ENCODE peak calls at places on chromosomes 2 and 18, in six cellular contexts. S is A549, J is GM23338, F is left lung, Q is left ventricle myocardium inferior, T is adrenal gland. X is an unnamed sample.

GRCh38 chr2:239559417-239560261 is 158.8 kb upstream of the HDAC4 start:
- DNase-seq in J (no peak), S (no peak), F (no peak), T (no peak), Q (no peak), X (no peak)

GRCh38 chr2:234447189-234447588 is 49.7 kb downstream of the ARL4C start:
- DNase-seq in J (no peak), F (no peak), T (no peak), Q (no peak), S (no peak), X (no peak)

GRCh38 chr18:26036635-26037034 is 53.8 kb downstream of the SS18 start:
- DNase-seq in S (no peak), T (no peak), J (no peak), Q (no peak), F (no peak), X (no peak)

GRCh38 chr18:48539406-48540328 is 836 bp downstream of the CTIF start:
- DNase-seq in T (peak; percentile 56), J (peak; percentile 75), S (peak; percentile 39), Q (peak; percentile 34), F (no peak), X (peak; percentile 65)

GRCh38 chr18:44568343-44568742 is 112.3 kb upstream of the SETBP1 start:
- DNase-seq in F (no peak), J (no peak), T (no peak), Q (no peak), S (no peak), X (no peak)

GRCh38 chr2:6421888-6422287 is 443.8 kb downstream of the CMPK2 start:
- DNase-seq in T (no peak), J (peak; percentile 1), F (no peak), S (no peak), Q (no peak), X (no peak)

GRCh38 chr18:59604877-59605276 is 92.3 kb downstream of the CCBE1 start:
- DNase-seq in S (no peak), J (no peak), F (no peak), Q (no peak), T (no peak), X (no peak)

GRCh38 chr2:240259201-240259923 is 118.9 kb upstream of the OTOS start:
- DNase-seq in F (no peak), T (peak; percentile 97), Q (peak; percentile 81), J (no peak), S (no peak), X (peak; percentile 76)

GRCh38 chr18:31364190-31364589 is 12.4 kb upstream of the DSG4 start:
- DNase-seq in Q (no peak), J (no peak), T (no peak), S (no peak), F (no peak), X (no peak)

GRCh38 chr2:18169121-18169786 is 290.8 kb downstream of the KCNS3 start:
- DNase-seq in J (peak; percentile 23), S (no peak), Q (no peak), T (no peak), F (no peak), X (no peak)

GRCh38 chr2:240622631-240623235 is 2.5 kb upstream of the GPR35 start:
- DNase-seq in Q (peak; percentile 18), T (peak; percentile 18), S (no peak), F (peak; percentile 51), J (no peak), X (no peak)

GRCh38 chr2:232229917-232230310 is 148.6 kb upstream of the ALPP start:
- DNase-seq in T (no peak), Q (no peak), S (no peak), J (peak; percentile 18), F (no peak), X (no peak)

GRCh38 chr2:126890136-126890961 is 8.3 kb upstream of the TEX51 start:
- DNase-seq in Q (no peak), F (no peak), T (no peak), J (no peak), S (no peak), X (no peak)

GRCh38 chr2:33323957-33324356 is 152.5 kb upstream of the RASGRP3 start:
- DNase-seq in J (no peak), T (no peak), F (no peak), Q (no peak), S (no peak), X (no peak)
- H3K27ac ChIP-seq in J (no peak overlapping the region), T (no peak overlapping the region), F (no peak overlapping the region), Q (no peak overlapping the region), S (no peak overlapping the region), X (no peak overlapping the region)

GRCh38 chr2:98504386-98505109 is 59.9 kb downstream of the INPP4A start:
- DNase-seq in Q (no peak), S (no peak), T (peak; percentile 76), F (no peak), J (no peak), X (peak; percentile 60)
- H3K4me1 ChIP-seq in Q (peaks cover 75% of the 10 kb centered on the region), S (peaks cover 6% of the 10 kb centered on the region), T (peaks cover 61% of the 10 kb centered on the region), F (peaks cover 37% of the 10 kb centered on the region), J (no peaks in the 10 kb centered on the region), X (peaks cover 5% of the 10 kb centered on the region)

GRCh38 chr2:68340631-68341329 is 21.0 kb upstream of the CNRIP1 start:
- DNase-seq in Q (no peak), J (no peak), T (no peak), S (no peak), F (no peak), X (no peak)

GRCh38 chr2:68333931-68334330 is 14.2 kb upstream of the CNRIP1 start:
- DNase-seq in F (no peak), T (no peak), Q (no peak), J (no peak), S (no peak), X (no peak)

GRCh38 chr2:68333009-68333408 is 13.3 kb upstream of the CNRIP1 start:
- DNase-seq in J (no peak), T (no peak), Q (no peak), S (no peak), F (no peak), X (no peak)

GRCh38 chr2:68341583-68341982 is 21.8 kb upstream of the CNRIP1 start:
- DNase-seq in J (no peak), S (no peak), T (no peak), F (no peak), Q (no peak), X (no peak)

GRCh38 chr2:68336192-68336591 is 16.4 kb upstream of the CNRIP1 start:
- DNase-seq in Q (no peak), T (no peak), F (no peak), J (no peak), S (no peak), X (no peak)
- H3K4me3 ChIP-seq in Q (no peak overlapping the region), T (no peak overlapping the region), F (no peak overlapping the region), J (no peak overlapping the region), S (no peak overlapping the region), X (no peak overlapping the region)

GRCh38 chr2:179049546-179050311 is at the start of gene CCDC141:
- DNase-seq in J (no peak), F (no peak), T (peak; percentile 47), S (no peak), Q (no peak), X (no peak)
- H3K27ac ChIP-seq in J (peak within 1 kb of the TSS; percentile 91), F (peak within 1 kb of the TSS; percentile 25), T (no peak within 1 kb of the TSS), S (no peak within 1 kb of the TSS), Q (peak within 1 kb of the TSS; percentile 91), X (peak within 1 kb of the TSS; percentile 81)

GRCh38 chr2:237682901-237683670 is 55.7 kb downstream of the LRRFIP1 start:
- DNase-seq in J (no peak), Q (no peak), F (no peak), S (no peak), T (no peak), X (no peak)

GRCh38 chr2:237688081-237688480 is 60.7 kb downstream of the LRRFIP1 start:
- DNase-seq in S (no peak), T (no peak), J (no peak), F (no peak), Q (no peak), X (no peak)

GRCh38 chr2:237686659-237687136 is 59.3 kb downstream of the LRRFIP1 start:
- DNase-seq in J (peak; percentile 56), Q (peak; percentile 30), T (no peak), S (peak; percentile 44), F (no peak), X (no peak)

GRCh38 chr2:237687666-237688065 is 60.3 kb downstream of the LRRFIP1 start:
- DNase-seq in Q (peak; percentile 81), J (no peak), S (peak; percentile 83), T (peak; percentile 62), F (peak; percentile 91), X (peak; percentile 98)

GRCh38 chr2:237685408-237685807 is 58.0 kb downstream of the LRRFIP1 start:
- DNase-seq in T (no peak), S (peak; percentile 66), J (peak; percentile 78), Q (no peak), F (no peak), X (no peak)
- H3K4me1 ChIP-seq in T (peaks cover 27% of the 10 kb centered on the region), S (peaks cover 24% of the 10 kb centered on the region), J (no peaks in the 10 kb centered on the region), Q (peaks cover 60% of the 10 kb centered on the region), F (peaks cover 23% of the 10 kb centered on the region), X (peaks cover 55% of the 10 kb centered on the region)

DNA sequence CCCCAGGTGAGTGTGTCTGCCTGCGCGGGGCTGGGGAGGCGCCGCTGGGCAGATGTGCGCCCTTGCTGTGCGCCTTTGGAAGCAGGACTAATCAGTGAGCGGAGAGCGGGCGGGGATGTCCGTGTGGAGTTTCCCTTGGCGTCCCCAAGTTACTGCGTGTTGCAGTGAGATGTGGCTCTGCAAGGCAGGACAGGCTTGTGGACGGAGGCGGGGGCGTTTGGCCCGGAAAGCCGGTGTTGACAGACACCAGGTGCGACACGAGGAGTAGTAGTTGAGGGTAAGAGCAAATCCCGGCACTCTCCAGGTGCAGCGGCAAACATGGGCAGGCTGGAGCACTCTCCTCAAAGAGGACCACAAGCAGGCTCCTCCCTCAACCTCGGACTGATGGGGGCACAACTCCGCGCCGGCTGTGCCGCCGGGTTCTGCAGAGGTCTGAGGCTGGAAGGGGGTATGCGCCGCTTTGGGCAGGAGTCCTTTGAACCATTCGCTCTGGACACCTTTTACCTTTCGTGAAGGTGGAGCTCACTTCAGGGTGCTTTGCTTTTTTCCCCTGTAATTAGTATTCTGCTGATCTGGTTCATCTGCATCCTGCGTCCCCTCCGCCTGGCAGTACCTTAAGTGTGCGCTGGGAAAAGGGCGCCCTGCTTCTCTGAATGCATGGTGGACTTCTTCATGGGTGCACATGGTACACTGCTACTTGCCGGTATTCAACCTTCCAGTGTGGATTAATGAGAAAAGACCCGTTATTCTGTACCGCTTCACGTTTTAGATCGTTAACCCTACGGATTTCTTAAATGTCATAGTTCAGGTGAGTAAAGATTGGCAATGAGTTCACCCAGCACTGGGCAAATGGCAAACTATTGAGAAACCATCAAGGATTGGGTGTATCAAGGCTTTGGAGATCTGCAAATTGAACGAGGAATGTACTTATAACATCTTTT is 603 bp downstream of the CDH7 start:
- DNase-seq in F (no peak), J (peak; percentile 81), S (no peak), Q (no peak), T (no peak), X (no peak)
- H3K4me3 ChIP-seq in F (peak overlapping the region; percentile 37), J (peak overlapping the region; percentile 81), S (peak overlapping the region; percentile 38), Q (peak overlapping the region; percentile 65), T (no peak overlapping the region), X (peak overlapping the region; percentile 47)

X was measured in right atrium auricular region.